ENCODE peak calls at places on chromosomes 3 and 15, in nine cellular contexts. T is LNCaP clone FGC; G is Caki2; J is ecto neural progenitor cell; Q is stimulated activated CD4-positive, alpha-beta T cell treated with anti-CD3 and anti-CD28 coated beads, TNF-alpha, amount 100 ng/mL, for 1 hour; L is AG10803; S is T follicular helper cell; Z is T-helper 2 cell; W is astrocyte of the hippocampus. M is an unnamed sample.
A peak's percentile ranks its signal among the peaks of the same experiment; 100 is the strongest.

GRCh38 chr15:49423906-49424520 is 971 bp downstream of the FGF7 start:
- DNase-seq in S (no peak), Z (no peak), T (no peak), W (no peak), G (no peak), J (no peak), L (no peak), Q (no peak), M (no peak)

GRCh38 chr3:146501752-146502151 is 32.4 kb upstream of the PLSCR2 start:
- DNase-seq in W (no peak), Q (no peak), G (no peak), J (no peak), L (no peak), Z (no peak), T (no peak), S (no peak), M (no peak)

GRCh38 chr3:56702487-56703315 is 19.6 kb upstream of the TASOR start:
- DNase-seq in W (peak; percentile 83), T (peak; percentile 40), Q (peak; percentile 23), Z (no peak), S (peak; percentile 33), G (peak; percentile 30), J (no peak), L (peak; percentile 79), M (peak; percentile 76)

GRCh38 chr3:102035118-102035517 is 185.8 kb downstream of the NFKBIZ start:
- DNase-seq in J (no peak), G (no peak), Q (no peak), W (no peak), T (peak; percentile 60), L (no peak), Z (no peak), S (no peak), M (no peak)

GRCh38 chr3:106401666-106402319 is 533.0 kb upstream of the CBLB start:
- DNase-seq in T (peak; percentile 70), Q (no peak), Z (no peak), S (no peak), J (no peak), W (peak; percentile 81), G (peak; percentile 28), L (peak; percentile 33), M (peak; percentile 9)

GRCh38 chr3:50708620-50709019 is 33.9 kb downstream of the DOCK3 start:
- DNase-seq in Q (no peak), G (peak; percentile 5), T (no peak), Z (no peak), L (no peak), J (no peak), W (peak; percentile 61), S (no peak), M (no peak)

GRCh38 chr3:13193320-13194284 is 120.4 kb upstream of the IQSEC1 start:
- DNase-seq in G (no peak), T (no peak), J (no peak), L (no peak), Z (no peak), S (no peak), W (peak; percentile 19), Q (no peak), M (no peak)

GRCh38 chr3:18438586-18438985 is 13.4 kb upstream of the SATB1 start:
- DNase-seq in S (peak; percentile 48), Q (no peak), L (no peak), J (no peak), W (no peak), G (no peak), Z (no peak), T (no peak), M (no peak)

GRCh38 chr3:165643433-165643824 is 193.8 kb downstream of the BCHE start:
- DNase-seq in Q (no peak), T (no peak), Z (no peak), W (peak; percentile 56), J (no peak), L (peak; percentile 52), S (no peak), G (no peak), M (peak; percentile 7)

GRCh38 chr3:110738531-110738930 is 333.1 kb upstream of the NECTIN3 start:
- DNase-seq in L (peak; percentile 7), S (no peak), W (no peak), J (no peak), Q (no peak), G (no peak), T (no peak), Z (no peak), M (peak; percentile 4)

GRCh38 chr3:4939276-4939675 is 40.0 kb upstream of the BHLHE40 start:
- DNase-seq in W (no peak), Z (no peak), T (no peak), L (no peak), J (no peak), Q (no peak), S (no peak), G (peak; percentile 15), M (no peak)

GRCh38 chr15:94056314-94056713 is 175.0 kb upstream of the MCTP2 start:
- DNase-seq in G (peak; percentile 47), W (peak; percentile 69), T (no peak), J (no peak), Q (no peak), S (no peak), L (peak; percentile 74), Z (no peak), M (peak; percentile 51)

GRCh38 chr15:64247906-64248541 is 85.2 kb upstream of the PPIB start:
- DNase-seq in L (peak; percentile 96), Q (no peak), T (peak; percentile 56), G (peak; percentile 88), S (no peak), W (peak; percentile 93), J (no peak), Z (no peak), M (peak; percentile 71)

GRCh38 chr3:157388051-157388450 is 48.6 kb upstream of the PTX3 start:
- DNase-seq in Z (no peak), Q (no peak), S (no peak), G (peak; percentile 22), L (no peak), J (no peak), T (no peak), W (no peak), M (no peak)

GRCh38 chr15:33699691-33700447 is 268.4 kb upstream of the CHRM5 start:
- DNase-seq in J (no peak), W (peak; percentile 27), L (peak; percentile 10), S (no peak), Z (no peak), Q (no peak), G (peak; percentile 18), T (no peak), M (peak; percentile 12)

GRCh38 chr3:174907027-174907426 is 47.9 kb downstream of the NAALADL2 start:
- DNase-seq in G (no peak), Q (no peak), T (no peak), J (no peak), Z (no peak), W (no peak), S (no peak), L (peak; percentile 8), M (peak; percentile 5)

GRCh38 chr3:196969660-196970546 is 1.3 kb upstream of the PIGZ start:
- DNase-seq in J (peak; percentile 84), Z (peak; percentile 52), S (peak; percentile 49), T (no peak), L (peak; percentile 37), Q (peak; percentile 45), W (peak; percentile 85), G (peak; percentile 66), M (peak; percentile 94)

GRCh38 chr3:129690406-129690805 is 83.9 kb upstream of the PLXND1 start:
- DNase-seq in T (peak; percentile 56), S (peak; percentile 30), W (peak; percentile 62), L (peak; percentile 52), J (no peak), Q (peak; percentile 6), Z (no peak), G (peak; percentile 66), M (peak; percentile 27)

GRCh38 chr3:187040637-187041361 is 98.5 kb downstream of the RPL39L start:
- DNase-seq in W (peak; percentile 42), Q (no peak), T (no peak), Z (no peak), G (no peak), J (no peak), S (no peak), L (peak; percentile 47), M (peak; percentile 23)

GRCh38 chr3:23767546-23767945 is 38.2 kb upstream of the UBE2E1 start:
- DNase-seq in J (no peak), T (no peak), Z (no peak), W (no peak), G (no peak), L (no peak), S (no peak), Q (no peak), M (no peak)

GRCh38 chr3:42032693-42033349 is 58.3 kb upstream of the TRAK1 start:
- DNase-seq in L (peak; percentile 100), T (no peak), G (peak; percentile 78), W (peak; percentile 95), S (no peak), J (peak; percentile 43), Q (no peak), Z (no peak), M (peak; percentile 64)

GRCh38 chr15:77921664-77922063 is 155.8 kb downstream of the TBC1D2B start:
- DNase-seq in L (no peak), Z (no peak), J (peak; percentile 30), Q (no peak), G (no peak), S (no peak), T (no peak), W (no peak), M (no peak)

GRCh38 chr15:63843901-63844317 is 10.2 kb upstream of the HERC1 start:
- DNase-seq in L (peak; percentile 25), W (no peak), Z (no peak), T (no peak), Q (no peak), S (no peak), J (no peak), G (no peak), M (peak; percentile 36)

GRCh38 chr3:159165972-159166371 is 364.1 kb downstream of the MFSD1 start:
- DNase-seq in L (no peak), Z (no peak), S (no peak), J (no peak), W (no peak), Q (no peak), T (no peak), G (no peak), M (no peak)

GRCh38 chr3:111712294-111713180 is 117.4 kb upstream of the ZBED2 start:
- DNase-seq in G (no peak), T (no peak), S (no peak), Z (no peak), W (peak; percentile 43), J (peak; percentile 48), Q (peak; percentile 1), L (peak; percentile 59), M (peak; percentile 57)

GRCh38 chr3:115071611-115072010 is 75.5 kb downstream of the ZBTB20 start:
- DNase-seq in T (no peak), L (peak; percentile 90), S (no peak), Z (no peak), W (peak; percentile 77), Q (no peak), G (peak; percentile 90), J (no peak), M (peak; percentile 64)

GRCh38 chr3:153289334-153289808 is 127.3 kb downstream of the RAP2B start:
- DNase-seq in J (no peak), W (no peak), G (peak; percentile 62), T (no peak), S (no peak), Z (no peak), Q (no peak), L (peak; percentile 39), M (peak; percentile 18)